ENCODE peak calls at places on chromosomes 4 and X, in ten cellular contexts. U is A549, O is iPS-NIHi11, W is D341Med, C is NCI-H1436, L is H7, I is fibroblast of the conjunctiva, R is skeletal muscle cell, S is AG20443, Z is psoas muscle. M is an unnamed sample.

GRCh38 chr4:2515835-2516550 is 20.5 kb upstream of the FAM193A start:
- DNase-seq in U (no peak), O (peak; percentile 2), W (no peak), C (no peak), L (peak; percentile 15), I (no peak), R (no peak), S (no peak), Z (no peak), M (no peak)

GRCh38 chr4:71290074-71290473 is 48.7 kb upstream of the SLC4A4 start:
- DNase-seq in U (no peak), O (no peak), W (no peak), C (no peak), L (no peak), I (peak; percentile 21), R (peak; percentile 60), S (peak; percentile 71), Z (no peak), M (no peak)

GRCh38 chrX:140038842-140039241 is 73.5 kb upstream of the CXorf66 start:
- DNase-seq in U (no peak), O (no peak), W (no peak), C (no peak), L (no peak), I (no peak), R (no peak), S (no peak), Z (no peak), M (no peak)

GRCh38 chr4:38317238-38317637 is 346.8 kb upstream of the KLF3 start:
- DNase-seq in U (no peak), O (no peak), W (no peak), C (no peak), L (no peak), I (no peak), R (no peak), S (no peak), Z (no peak), M (no peak)

GRCh38 chrX:151228935-151229334 is 52.6 kb downstream of the GPR50 start:
- DNase-seq in U (no peak), O (no peak), W (no peak), C (no peak), L (no peak), I (no peak), R (no peak), S (no peak), Z (no peak), M (no peak)

GRCh38 chr4:144778364-144778763 is 132.4 kb downstream of the HHIP start:
- DNase-seq in U (no peak), O (no peak), W (no peak), C (no peak), L (no peak), I (no peak), R (no peak), S (no peak), Z (no peak), M (no peak)

GRCh38 chrX:115563633-115564182 is 2.7 kb downstream of the PLS3 start:
- DNase-seq in U (peak; percentile 25), O (no peak), W (no peak), C (no peak), L (peak; percentile 19), I (no peak), R (no peak), S (peak; percentile 3), Z (no peak), M (no peak)

GRCh38 chr4:41693629-41694028 is 54.9 kb downstream of the PHOX2B start:
- DNase-seq in U (peak; percentile 45), O (no peak), W (peak; percentile 44), C (peak; percentile 8), L (peak; percentile 5), I (peak; percentile 32), R (peak; percentile 5), S (no peak), Z (no peak), M (no peak)

GRCh38 chrX:150664290-150664689 is 28.9 kb upstream of the MTMR1 start:
- DNase-seq in U (no peak), O (peak; percentile 10), W (no peak), C (peak; percentile 55), L (no peak), I (no peak), R (no peak), S (no peak), Z (no peak), M (no peak)

GRCh38 chr4:25457053-25457715 is 80.1 kb downstream of the ANAPC4 start:
- DNase-seq in U (no peak), O (no peak), W (no peak), C (no peak), L (no peak), I (no peak), R (no peak), S (peak; percentile 54), Z (no peak), M (no peak)

GRCh38 chr4:48779998-48780866 is at the start of gene FRYL:
- DNase-seq in U (peak; percentile 98), O (peak; percentile 95), W (peak; percentile 94), C (peak; percentile 99), L (peak; percentile 92), I (peak; percentile 99), R (peak; percentile 98), S (peak; percentile 96), Z (peak; percentile 100), M (peak; percentile 98)

GRCh38 chrX:153061732-153062131 is 5.5 kb downstream of the PNMA3 start:
- DNase-seq in U (no peak), O (no peak), W (no peak), C (no peak), L (no peak), I (no peak), R (no peak), S (peak; percentile 30), Z (no peak), M (no peak)

GRCh38 chrX:20274121-20274520 is 7.4 kb upstream of the RPS6KA3 start:
- DNase-seq in U (no peak), O (no peak), W (no peak), C (no peak), L (no peak), I (no peak), R (no peak), S (peak; percentile 6), Z (no peak), M (no peak)

GRCh38 chrX:118528089-118528753 is 32.6 kb downstream of the DOCK11 start:
- DNase-seq in U (no peak), O (no peak), W (no peak), C (no peak), L (no peak), I (no peak), R (no peak), S (no peak), Z (no peak), M (no peak)

GRCh38 chr4:13548059-13548983 is 4.0 kb upstream of the NKX3-2 start:
- DNase-seq in U (no peak), O (no peak), W (no peak), C (no peak), L (peak; percentile 18), I (no peak), R (no peak), S (no peak), Z (no peak), M (no peak)

GRCh38 chr4:185792384-185793146 is 19.4 kb downstream of the SORBS2 start:
- DNase-seq in U (peak; percentile 46), O (peak; percentile 21), W (no peak), C (no peak), L (no peak), I (peak; percentile 64), R (peak; percentile 92), S (peak; percentile 78), Z (no peak), M (no peak)

GRCh38 chr4:121869841-121870822 is at the start of gene BBS7:
- DNase-seq in U (peak; percentile 92), O (peak; percentile 98), W (peak; percentile 95), C (peak; percentile 97), L (peak; percentile 90), I (peak; percentile 90), R (peak; percentile 81), S (peak; percentile 97), Z (peak; percentile 98), M (peak; percentile 91)

GRCh38 chr4:38673109-38673978 is 9.3 kb downstream of the KLF3 start:
- DNase-seq in U (peak; percentile 69), O (no peak), W (no peak), C (no peak), L (peak; percentile 43), I (peak; percentile 55), R (no peak), S (peak; percentile 76), Z (peak; percentile 68), M (no peak)

GRCh38 chr4:78336093-78336943 is 215.3 kb upstream of the ANXA3 start:
- DNase-seq in U (no peak), O (no peak), W (peak; percentile 43), C (no peak), L (no peak), I (no peak), R (no peak), S (peak; percentile 21), Z (no peak), M (no peak)